ENCODE peak calls at places on chromosomes 4 and X, in four cellular contexts. J is IMR-90, F is K562, N is endothelial cell of umbilical vein. K is an unnamed sample.

GRCh38 chrX:150731795-150732194 is 38.6 kb downstream of the MTMR1 start:
- DNase-seq in J (peak; percentile 97), F (no peak), N (no peak), K (no peak)

GRCh38 chr4:83010111-83010521 is 507 bp downstream of the LIN54 start:
- DNase-seq in J (peak; percentile 46), F (no peak), N (peak; percentile 56), K (no peak)

GRCh38 chr4:183468210-183469095 is 24.0 kb downstream of the CDKN2AIP start:
- DNase-seq in J (peak; percentile 54), F (no peak), N (no peak), K (no peak)

GRCh38 chrX:72461766-72462165 is 110.9 kb downstream of the HDAC8 start:
- DNase-seq in J (no peak), F (no peak), N (peak; percentile 1), K (no peak)

GRCh38 chr4:123843137-123843536 is 446.5 kb downstream of the SPRY1 start:
- DNase-seq in J (no peak), F (no peak), N (no peak), K (no peak)

GRCh38 chrX:23901805-23902204 is 5.9 kb downstream of the APOO start:
- DNase-seq in J (peak; percentile 77), F (peak; percentile 16), N (peak; percentile 81), K (peak; percentile 60)

GRCh38 chr4:9988349-9988748 is 32.9 kb downstream of the SLC2A9 start:
- DNase-seq in J (no peak), F (no peak), N (no peak), K (no peak)

GRCh38 chr4:128796934-128797333 is 12.6 kb upstream of the JADE1 start:
- DNase-seq in J (no peak), F (no peak), N (no peak), K (no peak)

GRCh38 chr4:80459918-80460473 is 124.5 kb downstream of the CFAP299 start:
- DNase-seq in J (no peak), F (no peak), N (no peak), K (no peak)

GRCh38 chr4:77045490-77045889 is 30.3 kb downstream of the CCNI start:
- DNase-seq in J (peak; percentile 49), F (no peak), N (no peak), K (no peak)

GRCh38 chrX:153771261-153771681 is 7.2 kb downstream of the PLXNB3 start:
- DNase-seq in J (no peak), F (no peak), N (no peak), K (no peak)

GRCh38 chr4:124970011-124970410 is 257.5 kb upstream of the ANKRD50 start:
- DNase-seq in J (peak; percentile 78), F (no peak), N (no peak), K (no peak)

GRCh38 chrX:7116081-7116480 is 31.4 kb upstream of the STS start:
- DNase-seq in J (no peak), F (no peak), N (no peak), K (no peak)

GRCh38 chr4:33911951-33912350 is 2332.4 kb downstream of the ARAP2 start:
- DNase-seq in J (no peak), F (no peak), N (no peak), K (no peak)

GRCh38 chrX:132518401-132518800 is 29.6 kb upstream of the MBNL3 start:
- DNase-seq in J (no peak), F (no peak), N (no peak), K (no peak)

GRCh38 chr4:7559741-7560376 is 125.1 kb upstream of the PSAPL1 start:
- DNase-seq in J (no peak), F (no peak), N (no peak), K (no peak)

GRCh38 chr4:82644731-82645126 is 82.9 kb upstream of the TMEM150C start:
- DNase-seq in J (no peak), F (no peak), N (no peak), K (no peak)

GRCh38 chr4:7366180-7366957 is 68.4 kb downstream of the PSAPL1 start:
- DNase-seq in J (no peak), F (no peak), N (no peak), K (no peak)

GRCh38 chr4:2378408-2378807 is 40.0 kb downstream of the ZFYVE28 start:
- DNase-seq in J (no peak), F (no peak), N (no peak), K (no peak)

GRCh38 chr4:119665718-119666117 is 37.1 kb upstream of the PDE5A start:
- DNase-seq in J (no peak), F (no peak), N (no peak), K (no peak)

GRCh38 chr4:113116414-113117345 is 67.2 kb downstream of the ANK2 start:
- DNase-seq in J (no peak), F (no peak), N (no peak), K (no peak)

GRCh38 chrX:12447448-12448154 is 309.3 kb downstream of the FRMPD4 start:
- DNase-seq in J (peak; percentile 95), F (no peak), N (peak; percentile 16), K (no peak)

GRCh38 chrX:108209006-108209554 is 117.5 kb downstream of the ATG4A start:
- DNase-seq in J (no peak), F (no peak), N (no peak), K (no peak)

GRCh38 chrX:68789966-68790365 is 38.9 kb upstream of the EFNB1 start:
- DNase-seq in J (no peak), F (no peak), N (no peak), K (no peak)

GRCh38 chr4:15197005-15197404 is 194.7 kb downstream of the CPEB2 start:
- DNase-seq in J (peak; percentile 28), F (peak; percentile 11), N (peak; percentile 5), K (no peak)

GRCh38 chr4:38872620-38873019 is 5.0 kb downstream of the FAM114A1 start:
- DNase-seq in J (peak; percentile 77), F (no peak), N (no peak), K (no peak)

GRCh38 chr4:184355111-184355604 is 119.2 kb downstream of the IRF2 start:
- DNase-seq in J (peak; percentile 93), F (peak; percentile 24), N (peak; percentile 98), K (peak; percentile 84)

GRCh38 chrX:63930140-63930539 is 145.1 kb upstream of the ARHGEF9 start:
- DNase-seq in J (no peak), F (no peak), N (no peak), K (no peak)

GRCh38 chr4:8919651-8920288 is 48.1 kb upstream of the HMX1 start:
- DNase-seq in J (no peak), F (peak; percentile 1), N (no peak), K (no peak)

GRCh38 chr4:89109841-89110540 is 1.3 kb upstream of the TIGD2 start:
- DNase-seq in J (no peak), F (no peak), N (peak; percentile 13), K (no peak)

GRCh38 chr4:145066063-145066501 is 31.9 kb downstream of the ANAPC10 start:
- DNase-seq in J (no peak), F (no peak), N (peak; percentile 41), K (no peak)

GRCh38 chrX:19800821-19801220 is 86.6 kb downstream of the SH3KBP1 start:
- DNase-seq in J (no peak), F (no peak), N (no peak), K (no peak)

GRCh38 chrX:117743469-117744251 is 372.9 kb downstream of the KLHL13 start:
- DNase-seq in J (peak; percentile 1), F (no peak), N (no peak), K (no peak)

GRCh38 chr4:6339818-6340445 is 70.3 kb downstream of the WFS1 start:
- DNase-seq in J (no peak), F (no peak), N (no peak), K (no peak)

GRCh38 chrX:67612231-67612630 is 68.4 kb downstream of the AR start:
- DNase-seq in J (peak; percentile 32), F (no peak), N (peak; percentile 73), K (no peak)

GRCh38 chr4:119971763-119972162 is 94.9 kb downstream of the MAD2L1 start:
- DNase-seq in J (no peak), F (no peak), N (no peak), K (no peak)

GRCh38 chr4:155085843-155086530 is 122.4 kb upstream of the NPY2R start:
- DNase-seq in J (peak; percentile 3), F (no peak), N (peak; percentile 89), K (no peak)

GRCh38 chr4:6093671-6094070 is 75.4 kb upstream of the C4orf50 start:
- DNase-seq in J (no peak), F (no peak), N (no peak), K (no peak)

GRCh38 chr4:2583517-2583916 is 47.1 kb downstream of the FAM193A start:
- DNase-seq in J (peak; percentile 41), F (no peak), N (no peak), K (no peak)

GRCh38 chr4:44738615-44739014 is 12.3 kb upstream of the GNPDA2 start:
- DNase-seq in J (no peak), F (no peak), N (no peak), K (no peak)
- TF ChIP-seq FOS in J (no peak), F (no peak), N (no peak), K (no peak)

GRCh38 chr4:173446416-173446815 is 47.5 kb upstream of the SCRG1 start:
- DNase-seq in J (no peak), F (no peak), N (no peak), K (no peak)

GRCh38 chr4:173440888-173441287 is 42.0 kb upstream of the SCRG1 start:
- DNase-seq in J (no peak), F (no peak), N (no peak), K (no peak)

GRCh38 chr4:173442223-173442932 is 43.5 kb upstream of the SCRG1 start:
- DNase-seq in J (no peak), F (no peak), N (no peak), K (no peak)

GRCh38 chr4:173448103-173448502 is 49.2 kb upstream of the SCRG1 start:
- DNase-seq in J (peak; percentile 55), F (no peak), N (no peak), K (no peak)

DNA sequence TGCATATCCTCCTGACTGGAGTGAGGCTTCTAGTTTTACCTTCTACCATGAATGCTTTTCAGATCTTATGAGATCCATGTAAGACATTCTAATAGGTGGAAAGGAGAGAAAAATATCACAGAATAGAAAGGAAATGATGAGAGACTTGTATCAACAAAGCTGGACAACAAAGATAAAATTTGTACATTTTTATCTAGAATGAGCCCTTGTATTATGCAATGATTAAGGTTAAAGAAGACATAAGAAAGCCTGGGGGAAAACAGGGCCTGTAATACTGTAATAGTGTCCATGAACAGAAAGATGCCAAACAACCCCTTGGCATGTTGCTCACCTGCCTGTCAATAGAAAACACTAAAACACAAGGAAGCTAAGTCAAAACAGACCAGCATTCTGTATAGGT is 44.2 kb upstream of the SCRG1 start:
- DNase-seq in J (no peak), F (no peak), N (peak; percentile 20), K (no peak)
- TF ChIP-seq FOS in J (no peak), F (no peak), N (no peak), K (no peak)

GRCh38 chr4:84661191-84661944 is 78.4 kb downstream of the CDS1 start:
- DNase-seq in J (no peak), F (no peak), N (no peak), K (no peak)
- TF ChIP-seq FOS in J (no peak), F (no peak), N (no peak), K (no peak)

GRCh38 chr4:43781125-43781524 is 667.5 kb downstream of the KCTD8 start:
- DNase-seq in J (no peak), F (no peak), N (no peak), K (no peak)

GRCh38 chr4:43778187-43778915 is 670.3 kb downstream of the KCTD8 start:
- DNase-seq in J (no peak), F (no peak), N (no peak), K (no peak)

GRCh38 chr4:43776371-43776770 is 672.2 kb downstream of the KCTD8 start:
- DNase-seq in J (peak; percentile 1), F (peak; percentile 4), N (peak; percentile 24), K (no peak)
- TF ChIP-seq FOS in J (no peak), F (no peak), N (no peak), K (no peak)

K was measured in GM12878.